ENCODE peak calls at places on chromosomes 7 and 10, in six cellular contexts. C, G, S, L, R and Z are unnamed samples.

GRCh38 chr7:37916673-37917660 is at the start of gene SFRP4:
- DNase-seq in C (no peak), G (no peak), S (peak), L (no peak), R (peak), Z (no peak)

GRCh38 chr10:69413221-69413865 is 3.4 kb downstream of the TACR2 start:
- DNase-seq in C (peak), G (no peak), S (peak), L (peak), R (peak), Z (no peak)

GRCh38 chr10:100567249-100567648 is 31.5 kb downstream of the HIF1AN start:
- DNase-seq in C (no peak), G (no peak), S (no peak), L (no peak), R (no peak), Z (no peak)

GRCh38 chr10:64881257-64881656 is 1360.1 kb downstream of the REEP3 start:
- DNase-seq in C (no peak), G (no peak), S (no peak), L (no peak), R (no peak), Z (no peak)

GRCh38 chr7:48424731-48425130 is 253.5 kb downstream of the ABCA13 start:
- DNase-seq in C (no peak), G (no peak), S (peak), L (no peak), R (no peak), Z (no peak)

GRCh38 chr10:63083904-63084689 is 49.0 kb upstream of the NRBF2 start:
- DNase-seq in C (peak), G (peak), S (peak), L (peak), R (peak), Z (no peak)

GRCh38 chr7:11833431-11833830 is 1.4 kb upstream of the THSD7A start:
- DNase-seq in C (no peak), G (no peak), S (no peak), L (no peak), R (no peak), Z (no peak)

GRCh38 chr10:72340911-72341310 is 13.8 kb downstream of the DNAJB12 start:
- DNase-seq in C (no peak), G (no peak), S (no peak), L (no peak), R (no peak), Z (no peak)

GRCh38 chr10:76444034-76444800 is 1012.8 kb downstream of the LRMDA start:
- DNase-seq in C (no peak), G (no peak), S (no peak), L (no peak), R (no peak), Z (no peak)

GRCh38 chr10:119233821-119234220 is 26.4 kb downstream of the GRK5 start:
- DNase-seq in C (no peak), G (no peak), S (no peak), L (no peak), R (no peak), Z (no peak)

GRCh38 chr10:121593267-121593666 is 5.0 kb downstream of the FGFR2 start:
- DNase-seq in C (no peak), G (no peak), S (no peak), L (no peak), R (no peak), Z (no peak)

GRCh38 chr7:142375710-142376313 is 118.0 kb upstream of the PRSS58 start:
- DNase-seq in C (no peak), G (no peak), S (no peak), L (peak), R (no peak), Z (no peak)

GRCh38 chr7:15560968-15561367 is 847 bp downstream of the AGMO start:
- DNase-seq in C (no peak), G (no peak), S (no peak), L (no peak), R (no peak), Z (no peak)

GRCh38 chr7:50869108-50869716 is 86.5 kb upstream of the GRB10 start:
- DNase-seq in C (no peak), G (no peak), S (peak), L (no peak), R (no peak), Z (no peak)

GRCh38 chr7:42348627-42349026 is 111.6 kb upstream of the GLI3 start:
- DNase-seq in C (no peak), G (no peak), S (no peak), L (no peak), R (no peak), Z (no peak)

GRCh38 chr7:112571852-112572607 is 91.2 kb downstream of the LSMEM1 start:
- DNase-seq in C (no peak), G (no peak), S (peak), L (no peak), R (no peak), Z (no peak)

GRCh38 chr10:88288621-88289059 is 294.5 kb downstream of the RNLS start:
- DNase-seq in C (no peak), G (peak), S (no peak), L (no peak), R (no peak), Z (no peak)

GRCh38 chr10:29512460-29512974 is 122.3 kb downstream of the SVIL start:
- DNase-seq in C (no peak), G (no peak), S (no peak), L (no peak), R (no peak), Z (no peak)

GRCh38 chr7:90320801-90321494 is at the start of gene FAM237B:
- DNase-seq in C (no peak), G (no peak), S (no peak), L (no peak), R (no peak), Z (no peak)

GRCh38 chr10:80596391-80597257 is 58.9 kb downstream of the SH2D4B start:
- DNase-seq in C (peak), G (no peak), S (peak), L (no peak), R (peak), Z (no peak)

GRCh38 chr10:91366687-91367086 is 43.5 kb upstream of the HECTD2 start:
- DNase-seq in C (no peak), G (no peak), S (no peak), L (no peak), R (no peak), Z (no peak)

GRCh38 chr7:70355591-70356323 is 757.5 kb downstream of the AUTS2 start:
- DNase-seq in C (no peak), G (no peak), S (no peak), L (no peak), R (no peak), Z (no peak)

GRCh38 chr7:24365606-24366005 is 81.6 kb downstream of the NPY start:
- DNase-seq in C (no peak), G (no peak), S (no peak), L (no peak), R (no peak), Z (no peak)

GRCh38 chr7:133235212-133235883 is 17.5 kb upstream of the EXOC4 start:
- DNase-seq in C (no peak), G (no peak), S (no peak), L (no peak), R (no peak), Z (no peak)

GRCh38 chr10:60916025-60916424 is 28.0 kb downstream of the RHOBTB1 start:
- DNase-seq in C (no peak), G (no peak), S (no peak), L (no peak), R (peak), Z (no peak)

GRCh38 chr10:90111671-90112070 is 410.3 kb downstream of the KIF20B start:
- DNase-seq in C (no peak), G (no peak), S (no peak), L (no peak), R (no peak), Z (no peak)

GRCh38 chr10:11178606-11179221 is 161.0 kb downstream of the CELF2 start:
- DNase-seq in C (no peak), G (peak), S (no peak), L (no peak), R (peak), Z (peak)
- TF ChIP-seq POLR2A in C (peak), G (peak), S (no peak), L (no peak), R (no peak), Z (peak)

GRCh38 chr10:79019441-79019840 is 49.3 kb upstream of the ZMIZ1 start:
- DNase-seq in C (no peak), G (no peak), S (no peak), L (no peak), R (no peak), Z (no peak)

GRCh38 chr10:79020605-79021004 is 48.2 kb upstream of the ZMIZ1 start:
- DNase-seq in C (no peak), G (no peak), S (no peak), L (no peak), R (no peak), Z (no peak)

GRCh38 chr10:79019961-79020491 is 48.7 kb upstream of the ZMIZ1 start:
- DNase-seq in C (no peak), G (no peak), S (peak), L (no peak), R (peak), Z (no peak)

GRCh38 chr10:79017882-79018550 is 50.8 kb upstream of the ZMIZ1 start:
- DNase-seq in C (no peak), G (no peak), S (no peak), L (no peak), R (no peak), Z (no peak)

DNA sequence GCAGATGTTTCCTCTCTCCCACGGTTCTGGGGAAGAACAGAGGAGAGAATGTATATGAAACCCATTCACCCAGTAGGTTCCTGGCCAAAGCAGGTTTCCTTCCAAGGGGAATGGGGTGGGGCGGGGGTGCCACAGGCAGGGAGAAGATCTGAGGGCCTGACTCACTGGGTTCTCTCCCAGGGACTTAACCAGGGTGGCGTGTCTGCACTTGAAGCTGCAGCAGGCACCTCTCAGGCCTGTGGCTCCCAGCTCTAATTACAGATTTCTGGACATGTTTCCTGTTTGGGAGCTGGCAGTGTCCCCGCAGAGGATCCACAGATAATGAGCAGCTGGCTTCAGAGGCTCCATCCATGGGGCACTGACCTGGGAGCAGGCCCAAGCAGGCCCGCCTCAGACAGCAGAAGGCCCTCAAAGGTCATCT is 50.2 kb upstream of the ZMIZ1 start:
- DNase-seq in C (no peak), G (no peak), S (no peak), L (no peak), R (no peak), Z (no peak)
- TF ChIP-seq POLR2AphosphoS5 in C (no peak), G (no peak), S (no peak), L (no peak), R (no peak), Z (no peak)

DNA sequence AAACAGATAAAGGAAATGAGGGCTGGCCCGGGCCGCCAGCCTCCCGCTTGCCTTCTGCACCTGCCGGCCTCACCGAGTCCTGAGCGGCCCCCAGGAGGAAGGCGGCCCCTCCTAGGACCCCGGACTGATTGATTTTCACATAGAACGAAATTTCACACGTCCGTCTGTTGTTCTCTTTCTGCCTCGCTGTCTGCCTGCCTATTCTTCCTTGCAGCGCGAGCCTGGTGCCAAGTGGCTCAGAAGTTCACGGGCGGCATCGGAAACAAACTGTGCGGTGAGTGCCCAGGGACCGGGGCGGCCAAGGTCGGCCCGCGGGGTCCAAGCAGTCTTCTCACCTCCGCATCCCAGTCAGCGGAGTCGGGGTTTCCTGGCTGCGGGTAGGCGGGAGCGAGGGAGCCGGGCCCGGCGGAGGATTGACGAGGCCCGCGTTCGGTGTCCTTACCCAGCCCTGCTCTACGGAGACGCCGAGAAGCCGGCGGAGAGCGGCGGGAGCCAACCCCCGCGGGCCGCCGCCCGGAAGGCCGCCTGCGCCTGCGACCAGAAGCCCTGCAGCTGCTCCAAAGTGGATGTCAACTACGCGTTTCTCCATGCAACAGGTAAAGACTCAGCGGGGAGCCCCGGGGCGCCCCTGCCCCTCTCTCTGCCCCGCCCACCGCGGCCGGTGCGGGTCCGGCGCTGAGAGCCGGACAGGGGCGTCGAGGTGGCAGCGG is 977 bp downstream of the GAD2 start:
- DNase-seq in C (peak), G (no peak), S (no peak), L (no peak), R (no peak), Z (no peak)
- TF ChIP-seq TAF1 in C (no peak), G (no peak), S (no peak), L (no peak), R (no peak), Z (no peak)

GRCh38 chr10:5666324-5667220 is at the start of gene ASB13:
- DNase-seq in C (no peak), G (no peak), S (peak), L (no peak), R (peak), Z (no peak)
- TF ChIP-seq POLR2A in C (no peak), G (no peak), S (peak), L (peak), R (no peak), Z (no peak)

DNA sequence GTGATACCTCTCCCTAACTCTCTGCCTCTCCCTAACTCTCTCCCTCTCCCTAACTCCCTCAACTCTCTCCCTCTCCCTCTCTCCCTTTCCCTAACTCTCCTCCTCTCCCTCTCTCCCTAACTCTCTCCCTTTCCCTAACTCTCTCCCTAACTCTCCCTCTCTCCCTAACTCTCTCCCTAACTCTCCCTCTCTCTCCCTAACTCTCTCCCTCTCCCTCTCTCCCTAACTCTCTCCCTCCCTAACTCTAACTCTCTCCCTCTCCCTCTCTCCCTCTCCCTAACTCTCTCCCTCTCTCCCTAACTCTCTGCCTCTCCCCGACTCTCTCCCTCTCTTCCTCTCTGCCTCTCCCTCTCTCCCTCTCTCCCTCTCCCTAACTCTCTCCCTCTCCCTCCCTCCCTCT is 2.0 kb upstream of the PTPRN2 start:
- DNase-seq in C (no peak), G (no peak), S (no peak), L (no peak), R (no peak), Z (no peak)
- TF ChIP-seq POLR2AphosphoS5 in C (no peak), G (no peak), S (no peak), L (peak), R (no peak), Z (no peak)

DNA sequence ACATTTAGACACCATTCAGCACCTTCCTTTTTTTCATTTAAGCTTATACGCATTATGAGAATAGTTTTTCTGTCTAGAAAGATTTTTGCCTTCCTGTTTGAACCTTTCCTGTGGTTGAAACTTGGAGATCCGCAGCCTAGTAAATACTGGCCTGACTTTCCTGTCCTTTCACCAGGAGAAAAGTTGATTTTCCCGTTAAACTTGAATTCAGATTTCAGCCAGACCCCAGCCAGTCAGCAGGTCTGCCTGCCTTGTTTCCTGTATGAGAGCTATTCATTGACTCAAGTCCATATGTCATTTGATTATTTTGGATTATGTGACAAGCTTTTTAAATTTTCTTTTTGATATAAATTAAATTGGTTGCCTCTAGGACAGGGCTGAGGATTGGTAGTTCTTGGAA is 71.5 kb downstream of the EVX1 start:
- DNase-seq in C (no peak), G (no peak), S (no peak), L (no peak), R (no peak), Z (no peak)
- TF ChIP-seq TAF1 in C (no peak), G (no peak), S (no peak), L (no peak), R (no peak), Z (no peak)

DNA sequence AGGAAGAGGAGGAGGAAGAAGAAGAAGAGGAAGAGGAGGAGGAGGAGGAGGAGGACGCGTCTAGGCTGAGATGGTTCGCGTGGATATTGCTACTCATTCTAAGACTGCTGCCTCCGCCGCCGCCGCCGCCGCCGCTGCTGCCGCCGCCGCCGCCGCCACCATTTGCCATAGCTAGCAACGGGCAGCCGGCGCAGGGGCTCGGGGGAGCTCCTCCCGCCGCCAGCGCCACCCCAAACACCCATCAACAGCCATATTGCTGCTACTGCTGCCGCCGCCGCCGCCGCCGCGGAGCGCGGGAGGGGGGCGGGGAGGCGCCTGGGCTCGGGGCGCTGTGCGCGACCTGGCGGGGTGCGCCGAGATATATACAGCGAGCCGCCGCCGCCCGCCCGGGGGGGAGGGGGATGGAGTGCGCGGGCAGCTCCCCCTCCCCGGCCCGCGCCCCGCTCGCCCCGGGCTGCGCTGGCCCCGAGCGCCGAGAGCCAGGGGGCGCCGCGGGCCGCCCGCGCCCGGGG is at the start of gene KCNMA1:
- DNase-seq in C (no peak), G (no peak), S (no peak), L (no peak), R (no peak), Z (no peak)
- TF ChIP-seq POLR2A in C (no peak), G (no peak), S (no peak), L (no peak), R (no peak), Z (no peak)

DNA sequence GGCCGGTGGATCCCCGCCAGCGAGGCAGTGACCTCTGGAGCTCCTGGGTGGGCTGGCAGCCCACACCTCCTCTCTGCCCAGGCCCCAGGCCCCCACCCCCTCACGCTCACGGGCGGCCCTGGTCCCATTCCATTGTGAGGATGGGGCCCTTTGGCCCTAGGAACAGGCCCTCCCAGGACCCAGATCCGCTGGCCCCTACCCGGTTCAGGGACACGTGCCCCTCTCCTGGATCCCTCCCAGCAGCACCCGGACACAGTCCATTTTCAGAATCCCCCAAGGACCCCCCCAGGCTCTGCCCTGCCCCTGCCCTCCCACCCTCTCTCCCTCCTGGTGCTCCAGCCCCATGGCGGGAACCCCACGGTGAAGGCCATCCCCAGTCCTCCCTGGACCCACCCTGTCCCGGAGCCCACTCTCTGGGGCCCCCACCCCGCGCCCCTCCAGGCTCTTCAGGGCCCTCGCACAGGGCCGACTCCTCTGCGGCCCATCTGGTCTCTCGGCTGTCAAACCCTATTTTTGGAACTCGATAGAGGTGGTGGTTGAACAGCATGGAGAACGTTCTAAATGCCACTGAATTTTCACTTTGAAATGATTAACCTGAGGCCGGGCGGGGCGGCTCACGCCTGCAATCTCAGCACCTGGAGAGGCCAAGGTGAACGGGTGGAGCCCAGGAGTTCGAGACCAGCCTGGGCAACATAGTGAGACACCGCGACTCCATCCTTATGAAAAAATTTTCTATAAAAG is 8.1 kb downstream of the ADAP1 start:
- DNase-seq in C (no peak), G (no peak), S (no peak), L (no peak), R (no peak), Z (no peak)
- TF ChIP-seq POLR2AphosphoS5 in C (no peak), G (no peak), S (no peak), L (no peak), R (no peak), Z (no peak)